ENCODE peak calls at places on chromosomes 3 and 15, in seven cellular contexts. P is A549, L is thyroid gland, U is breast epithelium, I is stomach, F is Peyer's patch, O is IMR-90. N is an unnamed sample.

GRCh38 chr3:134916276-134916961 is 121.4 kb downstream of the EPHB1 start:
- DNase-seq in P (no peak), L (no peak), U (no peak), I (no peak), F (no peak), O (no peak), N (no peak)

GRCh38 chr3:190382082-190382481 is 5.9 kb upstream of the CLDN16 start:
- DNase-seq in P (no peak), L (no peak), U (no peak), I (no peak), F (no peak), O (peak; percentile 69), N (no peak)

GRCh38 chr15:58457466-58457965 is 25.7 kb downstream of the LIPC start:
- DNase-seq in P (no peak), L (no peak), U (no peak), I (no peak), F (no peak), O (peak; percentile 97), N (no peak)

GRCh38 chr3:11010406-11011165 is 18.0 kb downstream of the SLC6A1 start:
- DNase-seq in P (no peak), L (no peak), U (no peak), I (no peak), F (no peak), O (no peak), N (no peak)

GRCh38 chr15:39451121-39451698 is 129.7 kb upstream of the THBS1 start:
- DNase-seq in P (no peak), L (no peak), U (no peak), I (no peak), F (no peak), O (peak; percentile 46), N (no peak)

GRCh38 chr15:81363261-81363660 is 10.8 kb downstream of the TMC3 start:
- DNase-seq in P (no peak), L (no peak), U (no peak), I (no peak), F (no peak), O (no peak), N (no peak)

GRCh38 chr3:187066228-187066995 is 72.9 kb downstream of the RPL39L start:
- DNase-seq in P (peak; percentile 46), L (peak; percentile 66), U (no peak), I (no peak), F (no peak), O (peak; percentile 11), N (peak; percentile 17)

GRCh38 chr15:36682091-36682490 is 102.7 kb downstream of the CDIN1 start:
- DNase-seq in P (no peak), L (no peak), U (no peak), I (no peak), F (no peak), O (peak; percentile 40), N (no peak)

DNA sequence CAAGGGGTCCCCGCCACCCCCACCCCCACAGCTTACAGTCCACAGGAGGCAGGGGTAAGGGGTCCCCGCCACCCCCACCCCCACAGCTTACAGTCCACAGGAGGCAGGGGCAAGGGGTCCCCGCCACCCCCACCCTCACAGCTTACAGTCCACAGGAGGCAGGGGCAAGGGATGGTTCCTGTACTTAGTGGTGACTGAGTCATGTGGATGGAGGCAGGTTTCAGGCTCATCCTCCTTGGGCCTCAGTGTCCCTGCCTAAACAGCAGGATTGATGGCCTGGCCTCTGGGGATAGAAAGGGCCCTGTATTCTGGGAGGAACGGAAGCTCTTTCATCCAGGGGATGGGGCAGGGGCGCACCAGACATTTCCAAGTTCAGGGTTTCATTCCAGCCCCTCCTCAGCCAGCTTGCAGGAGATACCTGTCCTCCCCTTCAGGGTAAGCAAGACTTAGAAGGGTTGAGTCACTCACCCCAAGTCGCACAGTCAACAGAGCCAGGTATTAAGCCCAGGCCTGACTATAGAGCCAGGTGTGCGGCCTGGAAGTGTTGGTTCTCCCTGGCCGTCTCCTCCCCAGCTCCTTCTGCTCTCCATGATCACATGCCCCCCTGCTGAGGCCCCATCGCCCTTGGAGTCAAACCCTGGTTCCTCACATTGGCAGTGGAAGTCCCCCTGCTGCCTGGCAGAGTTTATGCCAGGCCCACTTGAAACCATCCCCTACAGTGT is 12.5 kb downstream of the CSK start:
- DNase-seq in P (no peak), L (no peak), U (no peak), I (no peak), F (no peak), O (no peak), N (no peak)
- H3K4me1 ChIP-seq in P (peaks cover 11% of the 10 kb centered on the region), L (peaks cover 29% of the 10 kb centered on the region), U (peaks cover 12% of the 10 kb centered on the region), I (peaks cover 95% of the 10 kb centered on the region), F (peaks cover 62% of the 10 kb centered on the region), O (peaks cover 13% of the 10 kb centered on the region), N (peaks cover 32% of the 10 kb centered on the region)

GRCh38 chr3:46930176-46930944 is 46.2 kb downstream of the CCDC12 start:
- DNase-seq in P (no peak), L (no peak), U (no peak), I (peak; percentile 52), F (peak; percentile 50), O (no peak), N (no peak)
- TF ChIP-seq POLR2A in P (no peak), L (no peak), U (no peak), I (no peak), F (no peak), O (no peak), N (no peak)

DNA sequence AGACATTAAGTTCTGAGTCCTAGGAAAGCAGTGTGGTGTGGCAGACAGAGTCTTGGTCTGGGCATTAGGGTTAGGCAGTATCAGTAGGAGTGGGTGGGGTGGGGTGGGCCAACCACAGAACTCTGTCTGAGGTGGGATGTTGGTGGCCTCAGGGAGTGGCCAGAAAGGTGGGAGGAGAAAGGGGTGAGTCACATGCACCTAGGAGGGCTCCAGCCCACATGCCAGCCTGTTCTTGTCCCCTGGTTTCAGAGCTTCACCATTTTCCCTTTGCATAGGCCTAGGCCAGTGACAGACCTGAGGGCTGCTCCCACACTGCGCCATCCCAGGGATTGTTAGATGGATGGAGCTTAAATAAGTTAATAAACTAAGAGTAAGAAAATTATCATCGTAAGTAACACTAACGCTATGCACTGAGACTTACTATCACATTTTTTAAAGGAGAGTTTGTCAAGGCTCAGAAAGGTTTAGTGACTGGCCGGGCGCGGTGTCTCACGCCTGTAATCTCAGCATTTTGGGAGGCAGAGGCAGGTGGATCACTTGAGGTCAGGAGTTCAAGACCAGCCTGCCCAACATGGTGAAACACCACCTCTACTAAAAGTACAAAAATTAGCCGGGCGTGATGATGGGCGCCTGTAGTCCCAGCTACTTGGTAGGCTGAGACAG is 33.8 kb downstream of the DNASE1L3 start:
- DNase-seq in P (no peak), L (no peak), U (no peak), I (no peak), F (no peak), O (no peak), N (no peak)
- H3K27ac ChIP-seq in P (peak overlapping the region; percentile 74), L (no peak overlapping the region), U (no peak overlapping the region), I (peak overlapping the region; percentile 88), F (peak overlapping the region; percentile 81), O (no peak overlapping the region), N (no peak overlapping the region)

DNA sequence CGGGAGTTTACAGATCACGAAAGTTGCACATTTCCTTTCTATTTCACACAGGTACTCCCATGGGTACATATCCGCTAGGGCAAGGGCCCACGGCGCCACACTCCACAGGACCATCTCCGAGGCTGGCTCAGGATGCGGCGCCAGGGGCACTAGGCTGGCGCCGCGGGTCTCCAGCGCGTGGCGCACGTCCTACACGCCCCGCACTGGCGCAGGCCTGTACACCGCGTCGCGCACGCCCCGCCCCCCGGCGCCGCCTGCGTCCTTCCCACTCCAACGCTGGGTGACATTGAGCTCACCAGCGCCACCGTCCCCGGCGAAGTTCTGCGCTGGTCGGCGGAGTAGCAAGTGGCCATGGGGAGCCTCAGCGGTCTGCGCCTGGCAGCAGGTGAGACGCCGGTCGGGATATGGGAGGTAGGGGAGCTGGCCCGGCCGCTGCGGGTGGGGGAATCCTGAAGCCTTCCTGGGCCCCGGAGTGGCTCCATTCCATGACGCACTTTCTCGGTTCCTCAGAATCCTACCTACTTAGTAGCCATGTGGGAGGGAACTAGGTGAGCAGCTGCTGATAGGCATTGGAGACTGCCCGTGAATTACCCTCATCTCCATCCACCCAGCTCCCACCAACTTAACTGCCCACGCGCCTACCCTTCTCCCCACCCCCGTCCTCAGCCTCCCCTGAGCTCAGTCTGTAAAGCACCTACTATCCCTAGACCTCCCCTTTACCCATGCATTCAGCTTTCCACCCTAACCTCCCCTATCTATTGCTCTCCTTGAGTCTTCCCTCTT is at the start of gene FAM162A:
- DNase-seq in P (peak; percentile 80), L (peak; percentile 95), U (peak; percentile 86), I (peak; percentile 96), F (peak; percentile 98), O (peak; percentile 80), N (peak; percentile 85)
- H3K4me1 ChIP-seq in P (peaks cover 15% of the 10 kb centered on the region), L (peaks cover 4% of the 10 kb centered on the region), U (no peaks in the 10 kb centered on the region), I (peaks cover 51% of the 10 kb centered on the region), F (no peaks in the 10 kb centered on the region), O (no peaks in the 10 kb centered on the region), N (peaks cover 24% of the 10 kb centered on the region)

DNA sequence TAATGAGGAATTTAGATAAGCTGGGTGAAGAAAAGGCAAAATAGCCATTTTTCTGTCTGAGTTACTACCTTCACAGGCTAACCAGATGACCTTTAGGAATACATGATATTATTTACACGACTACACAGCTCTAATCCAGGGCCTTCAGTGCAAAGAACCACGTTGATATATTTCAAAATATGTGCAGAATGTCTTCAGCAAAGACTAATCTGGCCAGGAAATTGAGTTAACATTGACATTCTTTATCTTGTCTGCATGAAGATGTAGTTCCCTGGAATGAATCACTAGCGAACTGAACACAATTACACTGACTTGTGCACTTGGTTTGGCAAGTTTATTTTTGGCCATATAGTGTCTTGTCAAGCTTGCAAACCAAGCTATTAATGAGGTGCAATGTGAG is 41.4 kb downstream of the PDHB start:
- DNase-seq in P (no peak), L (no peak), U (no peak), I (no peak), F (no peak), O (no peak), N (no peak)
- TF ChIP-seq POLR2A in P (no peak), L (no peak), U (no peak), I (no peak), F (no peak), O (no peak), N (no peak)

GRCh38 chr15:25884354-25884753 is 21.2 kb upstream of the ATP10A start:
- DNase-seq in P (no peak), L (no peak), U (no peak), I (no peak), F (no peak), O (no peak), N (no peak)
- H3K27ac ChIP-seq in P (peak overlapping the region; percentile 88), L (peak overlapping the region; percentile 20), U (no peak overlapping the region), I (no peak overlapping the region), F (no peak overlapping the region), O (peak overlapping the region; percentile 83), N (no peak overlapping the region)

DNA sequence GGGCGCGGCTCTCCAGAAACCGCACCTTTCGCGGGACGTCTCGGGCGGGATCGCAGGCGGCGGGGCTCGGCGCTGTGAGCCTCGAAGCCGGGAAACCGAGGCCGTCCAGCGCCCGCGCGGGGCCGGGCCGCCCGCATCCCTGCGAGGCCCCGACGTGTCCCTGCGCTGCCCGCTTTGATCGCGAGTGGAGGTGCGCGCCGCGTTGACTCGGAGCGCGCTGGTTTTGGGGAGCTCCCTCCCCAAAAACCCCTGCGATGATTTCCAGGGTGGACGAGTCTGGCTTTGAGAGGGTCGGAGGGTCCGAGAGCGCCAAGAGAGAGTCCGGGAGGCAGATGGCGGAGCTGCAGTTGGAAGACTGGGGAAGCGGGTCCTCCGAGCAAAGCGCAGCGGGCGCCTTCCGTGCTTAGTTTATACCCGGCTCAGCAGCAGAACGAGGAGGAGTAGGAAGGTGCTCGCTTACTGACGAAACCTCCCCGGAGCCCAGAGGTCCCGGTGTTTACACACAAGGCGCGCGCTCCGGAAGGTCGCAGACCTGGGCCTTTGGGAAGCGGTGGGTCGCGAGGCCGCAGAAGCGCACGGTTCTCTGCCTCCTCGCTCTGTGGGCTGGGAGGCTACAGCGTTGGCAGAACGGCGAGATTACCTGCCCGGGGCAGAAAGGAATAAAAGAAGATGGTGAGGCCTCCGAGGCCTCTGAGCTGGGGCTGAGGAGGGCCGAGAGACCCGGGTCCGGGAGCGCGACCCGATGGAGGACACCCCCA is 687 bp downstream of the ALDH1A3 start:
- DNase-seq in P (no peak), L (no peak), U (no peak), I (no peak), F (no peak), O (no peak), N (no peak)
- H3K4me1 ChIP-seq in P (peaks cover 5% of the 10 kb centered on the region), L (no peaks in the 10 kb centered on the region), U (peaks cover 4% of the 10 kb centered on the region), I (peaks cover 17% of the 10 kb centered on the region), F (no peaks in the 10 kb centered on the region), O (no peaks in the 10 kb centered on the region), N (no peaks in the 10 kb centered on the region)

N was measured in gastrocnemius medialis.